ENCODE peak calls at places on chromosomes 16 and 17, in nine cellular contexts. Z is IMR-90; K is thoracic aorta; Y is pancreas; L is body of pancreas; H is CD4-positive, CD25-positive, alpha-beta regulatory T cell; A is psoas muscle; X is sigmoid colon; E is breast epithelium. O is an unnamed sample. For H3K36me3, the result is how much of the 10 kb centered on the place peaks cover.

GRCh38 chr16:67029249-67030096 is 524 bp downstream of the CBFB start:
- DNase-seq in Z (peak), K (no peak), Y (peak), L (peak), H (peak), A (peak), X (peak), E (peak), O (peak)

GRCh38 chr17:46984341-46984740 is 5.3 kb upstream of the RPRML start:
- DNase-seq in Z (no peak), K (no peak), Y (no peak), L (no peak), H (no peak), A (peak), X (no peak), E (no peak), O (no peak)

GRCh38 chr16:85333744-85334640 is 221.7 kb upstream of the CIBAR2 start:
- DNase-seq in Z (no peak), K (no peak), Y (no peak), L (no peak), H (no peak), A (no peak), X (no peak), E (no peak), O (no peak)

GRCh38 chr16:19517424-19518089 is 4.3 kb downstream of the GDE1 start:
- DNase-seq in Z (peak), K (no peak), Y (no peak), L (no peak), H (no peak), A (no peak), X (no peak), E (no peak), O (peak)

GRCh38 chr17:61393904-61394629 is 5.6 kb upstream of the TBX2 start:
- DNase-seq in Z (peak), K (no peak), Y (no peak), L (no peak), H (no peak), A (peak), X (no peak), E (no peak), O (no peak)

GRCh38 chr17:70906808-70907207 is 737.5 kb downstream of the KCNJ2 start:
- DNase-seq in Z (peak), K (no peak), Y (no peak), L (no peak), H (no peak), A (no peak), X (no peak), E (no peak), O (no peak)

GRCh38 chr16:66270333-66270927 is 96.1 kb upstream of the CDH5 start:
- DNase-seq in Z (peak), K (no peak), Y (peak), L (peak), H (no peak), A (peak), X (peak), E (peak), O (peak)

GRCh38 chr16:12925026-12925425 is 23.6 kb downstream of the SHISA9 start:
- DNase-seq in Z (no peak), K (no peak), Y (no peak), L (no peak), H (no peak), A (no peak), X (no peak), E (no peak), O (no peak)

GRCh38 chr16:20879175-20880053 is 20.7 kb downstream of the DCUN1D3 start:
- DNase-seq in Z (peak), K (no peak), Y (no peak), L (no peak), H (no peak), A (no peak), X (no peak), E (no peak), O (peak)

GRCh38 chr16:61149709-61150108 is 886.5 kb downstream of the CDH8 start:
- DNase-seq in Z (no peak), K (no peak), Y (no peak), L (no peak), H (no peak), A (no peak), X (no peak), E (no peak), O (no peak)

GRCh38 chr17:18021372-18021771 is 17.6 kb downstream of the ATPAF2 start:
- DNase-seq in Z (no peak), K (no peak), Y (no peak), L (no peak), H (no peak), A (peak), X (peak), E (no peak), O (no peak)

GRCh38 chr16:1990336-1991134 is 765 bp downstream of the SYNGR3 start:
- DNase-seq in Z (no peak), K (no peak), Y (peak), L (peak), H (no peak), A (no peak), X (no peak), E (no peak), O (no peak)

GRCh38 chr16:49576173-49576494 is 202.5 kb downstream of the C16orf78 start:
- DNase-seq in Z (no peak), K (no peak), Y (no peak), L (no peak), H (no peak), A (no peak), X (no peak), E (no peak), O (no peak)

GRCh38 chr16:85075236-85075924 is 36.9 kb downstream of the CIBAR2 start:
- DNase-seq in Z (no peak), K (no peak), Y (no peak), L (no peak), H (no peak), A (no peak), X (no peak), E (no peak), O (no peak)

GRCh38 chr17:77266891-77267341 is 126.1 kb downstream of the SEC14L1 start:
- DNase-seq in Z (peak), K (no peak), Y (no peak), L (no peak), H (no peak), A (no peak), X (no peak), E (no peak), O (no peak)

GRCh38 chr17:74164446-74165045 is 38.9 kb upstream of the RPL38 start:
- DNase-seq in Z (no peak), K (no peak), Y (no peak), L (no peak), H (no peak), A (no peak), X (no peak), E (no peak), O (no peak)

GRCh38 chr17:2542456-2542855 is 30.8 kb upstream of the METTL16 start:
- DNase-seq in Z (no peak), K (no peak), Y (no peak), L (no peak), H (no peak), A (no peak), X (no peak), E (no peak), O (no peak)

GRCh38 chr17:64231567-64232141 is 31.4 kb downstream of the TEX2 start:
- DNase-seq in Z (no peak), K (no peak), Y (no peak), L (no peak), H (no peak), A (no peak), X (no peak), E (no peak), O (no peak)

GRCh38 chr17:13395872-13396271 is 205.9 kb downstream of the HS3ST3A1 start:
- DNase-seq in Z (no peak), K (no peak), Y (no peak), L (no peak), H (no peak), A (no peak), X (no peak), E (no peak), O (no peak)

GRCh38 chr16:78094166-78094565 is 5.3 kb upstream of the WWOX start:
- DNase-seq in Z (no peak), K (no peak), Y (no peak), L (no peak), H (no peak), A (no peak), X (no peak), E (no peak), O (no peak)

GRCh38 chr17:67095803-67096202 is 51.4 kb downstream of the CACNG1 start:
- DNase-seq in Z (peak), K (no peak), Y (no peak), L (no peak), H (no peak), A (no peak), X (no peak), E (no peak), O (no peak)

GRCh38 chr17:67200727-67201301 is 44.2 kb downstream of the HELZ start:
- DNase-seq in Z (no peak), K (no peak), Y (no peak), L (no peak), H (no peak), A (no peak), X (no peak), E (no peak), O (no peak)

GRCh38 chr16:86634290-86634689 is 55.9 kb downstream of the FOXL1 start:
- DNase-seq in Z (peak), K (no peak), Y (no peak), L (no peak), H (no peak), A (no peak), X (no peak), E (no peak), O (no peak)

GRCh38 chr16:55368205-55368604 is 44.2 kb downstream of the IRX6 start:
- DNase-seq in Z (no peak), K (no peak), Y (no peak), L (no peak), H (no peak), A (no peak), X (no peak), E (no peak), O (no peak)

GRCh38 chr17:28951428-28951990 is at the start of gene PHF12:
- DNase-seq in Z (peak), K (peak), Y (peak), L (peak), H (peak), A (peak), X (peak), E (peak), O (peak)

GRCh38 chr16:58755989-58756649 is 22.0 kb upstream of the GOT2 start:
- DNase-seq in Z (peak), K (peak), Y (no peak), L (peak), H (peak), A (peak), X (peak), E (peak), O (peak)

GRCh38 chr16:66401610-66402009 is 25.5 kb upstream of the BEAN1 start:
- DNase-seq in Z (no peak), K (no peak), Y (no peak), L (no peak), H (no peak), A (no peak), X (no peak), E (no peak), O (no peak)

GRCh38 chr16:78249056-78249455 is 149.6 kb downstream of the WWOX start:
- DNase-seq in Z (no peak), K (no peak), Y (peak), L (peak), H (no peak), A (no peak), X (no peak), E (no peak), O (no peak)

DNA sequence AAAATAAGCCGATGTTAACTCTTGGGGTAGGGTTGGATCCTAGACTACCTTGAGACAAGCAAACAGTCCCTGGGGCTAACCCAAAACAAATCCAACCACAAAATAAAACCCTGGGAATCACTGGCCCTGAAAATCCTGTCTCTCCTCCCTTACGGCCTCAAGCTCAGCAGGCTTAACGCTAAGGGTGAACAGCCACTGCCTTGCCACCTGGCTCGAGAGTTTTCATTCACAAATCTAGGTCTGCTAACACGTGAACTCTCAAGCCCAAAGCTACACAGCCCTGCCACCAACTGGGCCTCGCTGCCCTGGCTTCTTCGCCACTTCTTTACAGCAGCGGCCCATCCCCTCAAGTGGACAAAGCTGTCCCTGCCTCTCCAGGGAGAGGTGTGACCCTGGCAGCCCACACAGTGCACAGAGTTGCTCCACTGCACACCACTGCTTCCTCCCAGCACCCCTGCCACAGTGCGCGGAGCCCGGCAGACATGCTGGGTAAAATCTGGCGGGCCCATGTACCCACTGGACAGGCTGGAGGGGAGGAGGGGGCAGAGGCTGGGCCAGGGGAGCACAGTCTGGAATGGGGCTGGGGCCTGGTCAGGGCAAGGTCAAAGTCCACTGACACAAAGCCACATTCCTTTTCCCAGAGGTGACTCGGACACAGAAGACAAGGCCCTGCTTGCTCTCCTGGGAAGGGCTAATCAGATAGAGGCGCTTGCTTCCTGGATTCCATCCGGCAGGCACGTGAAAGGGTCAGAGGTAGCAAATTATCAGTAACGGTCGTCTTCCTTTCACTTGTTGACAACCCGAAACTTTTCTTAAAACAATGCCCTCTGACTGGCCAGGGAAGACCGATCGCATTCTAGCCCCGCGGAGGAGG is 996 bp downstream of the PCYT2 start:
- DNase-seq in Z (no peak), K (no peak), Y (no peak), L (peak), H (no peak), A (no peak), X (peak), E (no peak), O (no peak)
- H3K36me3 ChIP-seq in Z (under half), K (under half), Y (under half), L (under half), H (under half), A (under half), X (under half), E (under half), O (half or more)

GRCh38 chr17:37188157-37188556 is 187.6 kb upstream of the C17orf78 start:
- DNase-seq in Z (no peak), K (no peak), Y (no peak), L (no peak), H (no peak), A (no peak), X (no peak), E (peak), O (no peak)
- H3K36me3 ChIP-seq in Z (under half), K (under half), Y (under half), L (under half), H (under half), A (under half), X (under half), E (under half), O (under half)

GRCh38 chr17:75891605-75892555 is 4.9 kb downstream of the TRIM65 start:
- DNase-seq in Z (no peak), K (no peak), Y (peak), L (no peak), H (no peak), A (no peak), X (peak), E (no peak), O (no peak)

GRCh38 chr17:75892556-75893224 is 4.1 kb downstream of the TRIM65 start:
- DNase-seq in Z (no peak), K (no peak), Y (no peak), L (no peak), H (no peak), A (no peak), X (peak), E (no peak), O (no peak)

GRCh38 chr17:75888484-75888883 is 8.3 kb downstream of the TRIM65 start:
- DNase-seq in Z (no peak), K (no peak), Y (no peak), L (no peak), H (no peak), A (no peak), X (peak), E (no peak), O (no peak)

GRCh38 chr17:75891022-75891604 is 5.6 kb downstream of the TRIM65 start:
- DNase-seq in Z (no peak), K (no peak), Y (no peak), L (no peak), H (no peak), A (no peak), X (peak), E (no peak), O (no peak)

GRCh38 chr17:75889454-75889853 is 7.3 kb downstream of the TRIM65 start:
- DNase-seq in Z (no peak), K (no peak), Y (no peak), L (no peak), H (no peak), A (no peak), X (no peak), E (no peak), O (no peak)
- H3K36me3 ChIP-seq in Z (under half), K (under half), Y (under half), L (under half), H (under half), A (under half), X (under half), E (under half), O (under half)

GRCh38 chr17:78962345-78962983 is 17.3 kb downstream of the LGALS3BP start:
- DNase-seq in Z (peak), K (no peak), Y (no peak), L (no peak), H (no peak), A (no peak), X (no peak), E (no peak), O (no peak)
- H3K36me3 ChIP-seq in Z (under half), K (under half), Y (under half), L (under half), H (under half), A (under half), X (under half), E (under half), O (under half)

GRCh38 chr17:49722066-49722465 is 14.3 kb upstream of the SLC35B1 start:
- DNase-seq in Z (no peak), K (no peak), Y (no peak), L (no peak), H (no peak), A (no peak), X (no peak), E (no peak), O (no peak)

GRCh38 chr17:49725453-49725852 is 17.7 kb upstream of the SLC35B1 start:
- DNase-seq in Z (no peak), K (no peak), Y (no peak), L (no peak), H (no peak), A (no peak), X (no peak), E (no peak), O (no peak)

GRCh38 chr17:49727353-49727752 is 19.6 kb upstream of the SLC35B1 start:
- DNase-seq in Z (no peak), K (no peak), Y (no peak), L (no peak), H (no peak), A (no peak), X (no peak), E (no peak), O (no peak)

GRCh38 chr17:49728425-49728824 is 20.7 kb upstream of the SLC35B1 start:
- DNase-seq in Z (no peak), K (no peak), Y (no peak), L (no peak), H (no peak), A (no peak), X (no peak), E (no peak), O (no peak)

GRCh38 chr17:49723423-49723822 is 15.7 kb upstream of the SLC35B1 start:
- DNase-seq in Z (no peak), K (no peak), Y (no peak), L (peak), H (no peak), A (peak), X (peak), E (no peak), O (no peak)
- H3K36me3 ChIP-seq in Z (under half), K (under half), Y (under half), L (under half), H (half or more), A (under half), X (under half), E (under half), O (under half)

GRCh38 chr17:38850374-38850773 is 3.1 kb downstream of the RPL23 start:
- DNase-seq in Z (no peak), K (no peak), Y (no peak), L (no peak), H (no peak), A (no peak), X (no peak), E (no peak), O (no peak)

GRCh38 chr17:38853292-38854219 is at the start of gene RPL23:
- DNase-seq in Z (peak), K (peak), Y (peak), L (peak), H (peak), A (peak), X (peak), E (peak), O (peak)

GRCh38 chr17:38848939-38849563 is 4.5 kb downstream of the RPL23 start:
- DNase-seq in Z (no peak), K (no peak), Y (no peak), L (no peak), H (no peak), A (no peak), X (no peak), E (no peak), O (no peak)

GRCh38 chr17:38851434-38851833 is 2.1 kb downstream of the RPL23 start:
- DNase-seq in Z (no peak), K (no peak), Y (no peak), L (no peak), H (no peak), A (no peak), X (no peak), E (no peak), O (no peak)

GRCh38 chr17:38852771-38853291 is 690 bp downstream of the RPL23 start:
- DNase-seq in Z (no peak), K (no peak), Y (no peak), L (no peak), H (peak), A (no peak), X (no peak), E (no peak), O (peak)
- H3K36me3 ChIP-seq in Z (under half), K (under half), Y (under half), L (under half), H (under half), A (under half), X (under half), E (under half), O (half or more)

DNA sequence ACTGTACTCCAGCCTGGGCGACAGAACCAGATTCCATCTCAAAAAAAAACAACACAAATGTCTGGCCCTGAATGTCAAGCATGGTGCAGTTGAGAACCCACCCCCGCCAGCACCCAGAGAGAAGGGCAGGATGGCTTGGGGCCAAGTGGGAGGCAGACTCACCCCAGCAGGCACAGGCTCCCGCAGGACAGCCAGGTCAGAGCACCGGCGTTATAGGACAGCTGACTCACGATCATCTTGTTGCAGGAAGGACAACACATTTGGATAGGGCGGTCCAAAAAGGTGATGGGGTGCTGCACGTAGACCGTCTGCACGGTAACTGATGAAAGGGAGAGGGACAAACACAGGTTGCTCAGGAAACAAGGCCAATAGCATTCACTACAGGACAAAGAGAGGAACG is 33.3 kb downstream of the LITAF start:
- DNase-seq in Z (no peak), K (no peak), Y (no peak), L (no peak), H (no peak), A (no peak), X (no peak), E (no peak), O (no peak)
- H3K36me3 ChIP-seq in Z (half or more), K (half or more), Y (under half), L (under half), H (half or more), A (under half), X (under half), E (under half), O (half or more)

GRCh38 chr16:89282523-89282922 is 65.0 kb downstream of the ZNF778 start:
- DNase-seq in Z (no peak), K (no peak), Y (no peak), L (no peak), H (no peak), A (no peak), X (no peak), E (no peak), O (no peak)

GRCh38 chr16:89279666-89280481 is 62.4 kb downstream of the ZNF778 start:
- DNase-seq in Z (no peak), K (no peak), Y (peak), L (no peak), H (no peak), A (no peak), X (no peak), E (no peak), O (no peak)

GRCh38 chr16:89281189-89281577 is 63.7 kb downstream of the ZNF778 start:
- DNase-seq in Z (no peak), K (no peak), Y (no peak), L (no peak), H (no peak), A (no peak), X (no peak), E (no peak), O (no peak)

GRCh38 chr16:89281829-89282228 is 64.3 kb downstream of the ZNF778 start:
- DNase-seq in Z (no peak), K (no peak), Y (no peak), L (no peak), H (no peak), A (no peak), X (no peak), E (no peak), O (no peak)

GRCh38 chr16:89280546-89281188 is 63.2 kb downstream of the ZNF778 start:
- DNase-seq in Z (no peak), K (no peak), Y (no peak), L (no peak), H (no peak), A (no peak), X (no peak), E (no peak), O (no peak)
- H3K36me3 ChIP-seq in Z (half or more), K (under half), Y (half or more), L (under half), H (half or more), A (under half), X (under half), E (under half), O (half or more)

GRCh38 chr17:78802008-78802407 is 19.9 kb upstream of the CYTH1 start:
- DNase-seq in Z (no peak), K (no peak), Y (no peak), L (no peak), H (no peak), A (no peak), X (no peak), E (no peak), O (no peak)
- H3K36me3 ChIP-seq in Z (half or more), K (half or more), Y (half or more), L (under half), H (half or more), A (under half), X (under half), E (under half), O (half or more)

O was measured in SJSA1.